ENCODE peak calls at places on chromosomes 11 and 22, in five cellular contexts. One of them, this sample, is unnamed. For H3K36me3, the result is how much of the 10 kb centered on the place peaks cover.

GRCh38 chr22:30705710-30706651 is 11.3 kb downstream of the OSBP2 start:
- DNase-seq in CD4-positive, CD25-positive, alpha-beta regulatory T cell: no peak
- DNase-seq in ovary: no peak
- DNase-seq in Peyer's patch: no peak
- DNase-seq in GM23248: peak
- DNase-seq in this sample: peak

GRCh38 chr22:49541451-49542230 is 286.0 kb downstream of the BRD1 start:
- DNase-seq in ovary: no peak
- DNase-seq in Peyer's patch: peak
- DNase-seq in GM23248: no peak
- DNase-seq in CD4-positive, CD25-positive, alpha-beta regulatory T cell: no peak
- DNase-seq in this sample: no peak

GRCh38 chr11:119885861-119886567 is 157.0 kb upstream of the NECTIN1 start:
- DNase-seq in Peyer's patch: peak
- DNase-seq in GM23248: no peak
- DNase-seq in CD4-positive, CD25-positive, alpha-beta regulatory T cell: no peak
- DNase-seq in ovary: no peak
- DNase-seq in this sample: no peak

GRCh38 chr11:13486926-13487660 is 8.7 kb downstream of the PTH start:
- DNase-seq in Peyer's patch: peak
- DNase-seq in ovary: no peak
- DNase-seq in CD4-positive, CD25-positive, alpha-beta regulatory T cell: peak
- DNase-seq in GM23248: peak
- DNase-seq in this sample: peak

GRCh38 chr22:38422615-38423511 is 32.1 kb downstream of the KCNJ4 start:
- DNase-seq in ovary: no peak
- DNase-seq in CD4-positive, CD25-positive, alpha-beta regulatory T cell: no peak
- DNase-seq in Peyer's patch: no peak
- DNase-seq in GM23248: no peak
- DNase-seq in this sample: no peak

GRCh38 chr11:5737672-5738071 is 1.4 kb downstream of the OR56B1 start:
- DNase-seq in GM23248: peak
- DNase-seq in ovary: no peak
- DNase-seq in CD4-positive, CD25-positive, alpha-beta regulatory T cell: no peak
- DNase-seq in Peyer's patch: no peak
- DNase-seq in this sample: no peak

GRCh38 chr11:75031771-75032549 is 43.2 kb downstream of the NEU3 start:
- DNase-seq in Peyer's patch: peak
- DNase-seq in GM23248: peak
- DNase-seq in ovary: peak
- DNase-seq in CD4-positive, CD25-positive, alpha-beta regulatory T cell: peak
- DNase-seq in this sample: no peak

GRCh38 chr11:28017816-28018215 is 90.1 kb downstream of the KIF18A start:
- DNase-seq in Peyer's patch: no peak
- DNase-seq in GM23248: peak
- DNase-seq in ovary: no peak
- DNase-seq in CD4-positive, CD25-positive, alpha-beta regulatory T cell: no peak
- DNase-seq in this sample: no peak

GRCh38 chr11:113884361-113884836 is 9.0 kb upstream of the USP28 start:
- DNase-seq in CD4-positive, CD25-positive, alpha-beta regulatory T cell: no peak
- DNase-seq in ovary: no peak
- DNase-seq in GM23248: peak
- DNase-seq in Peyer's patch: no peak
- DNase-seq in this sample: no peak

GRCh38 chr11:85685820-85686459 is at the start of gene CCDC89:
- DNase-seq in GM23248: peak
- DNase-seq in ovary: peak
- DNase-seq in CD4-positive, CD25-positive, alpha-beta regulatory T cell: no peak
- DNase-seq in Peyer's patch: peak
- DNase-seq in this sample: no peak

GRCh38 chr11:130243816-130244215 is 70.9 kb downstream of the ZBTB44 start:
- DNase-seq in Peyer's patch: no peak
- DNase-seq in ovary: no peak
- DNase-seq in CD4-positive, CD25-positive, alpha-beta regulatory T cell: no peak
- DNase-seq in GM23248: no peak
- DNase-seq in this sample: no peak

GRCh38 chr11:27025312-27025955 is 15.2 kb upstream of the BBOX1 start:
- DNase-seq in CD4-positive, CD25-positive, alpha-beta regulatory T cell: no peak
- DNase-seq in Peyer's patch: no peak
- DNase-seq in ovary: no peak
- DNase-seq in GM23248: no peak
- DNase-seq in this sample: no peak

GRCh38 chr11:16605440-16605970 is 132.9 kb upstream of the C11orf58 start:
- DNase-seq in Peyer's patch: peak
- DNase-seq in ovary: peak
- DNase-seq in GM23248: peak
- DNase-seq in CD4-positive, CD25-positive, alpha-beta regulatory T cell: no peak
- DNase-seq in this sample: no peak

GRCh38 chr11:123151366-123151765 is 43.7 kb downstream of the CLMP start:
- DNase-seq in GM23248: no peak
- DNase-seq in Peyer's patch: no peak
- DNase-seq in ovary: no peak
- DNase-seq in CD4-positive, CD25-positive, alpha-beta regulatory T cell: no peak
- DNase-seq in this sample: no peak

GRCh38 chr22:23522642-23523251 is 57.3 kb downstream of the IGLL1 start:
- DNase-seq in CD4-positive, CD25-positive, alpha-beta regulatory T cell: no peak
- DNase-seq in ovary: peak
- DNase-seq in GM23248: peak
- DNase-seq in Peyer's patch: peak
- DNase-seq in this sample: no peak

GRCh38 chr22:39197578-39197977 is 45.1 kb upstream of the CBX7 start:
- DNase-seq in ovary: peak
- DNase-seq in GM23248: no peak
- DNase-seq in Peyer's patch: no peak
- DNase-seq in CD4-positive, CD25-positive, alpha-beta regulatory T cell: no peak
- DNase-seq in this sample: no peak

GRCh38 chr11:104658177-104658576 is 240.1 kb downstream of the CASP12 start:
- DNase-seq in ovary: no peak
- DNase-seq in GM23248: no peak
- DNase-seq in CD4-positive, CD25-positive, alpha-beta regulatory T cell: no peak
- DNase-seq in Peyer's patch: no peak
- DNase-seq in this sample: no peak

GRCh38 chr11:101748572-101748971 is 164.8 kb upstream of the TRPC6 start:
- DNase-seq in CD4-positive, CD25-positive, alpha-beta regulatory T cell: no peak
- DNase-seq in ovary: no peak
- DNase-seq in Peyer's patch: no peak
- DNase-seq in GM23248: no peak
- DNase-seq in this sample: no peak

GRCh38 chr11:7571640-7572000 is 57.8 kb downstream of the PPFIBP2 start:
- DNase-seq in GM23248: peak
- DNase-seq in ovary: peak
- DNase-seq in CD4-positive, CD25-positive, alpha-beta regulatory T cell: no peak
- DNase-seq in Peyer's patch: peak
- DNase-seq in this sample: no peak

GRCh38 chr11:45815747-45816146 is 10.8 kb downstream of the SLC35C1 start:
- DNase-seq in Peyer's patch: no peak
- DNase-seq in GM23248: peak
- DNase-seq in CD4-positive, CD25-positive, alpha-beta regulatory T cell: no peak
- DNase-seq in ovary: no peak
- DNase-seq in this sample: no peak

GRCh38 chr11:46519351-46519750 is 74.5 kb downstream of the AMBRA1 start:
- DNase-seq in CD4-positive, CD25-positive, alpha-beta regulatory T cell: no peak
- DNase-seq in ovary: no peak
- DNase-seq in Peyer's patch: no peak
- DNase-seq in GM23248: no peak
- DNase-seq in this sample: no peak

GRCh38 chr22:24706050-24706449 is 68.5 kb downstream of the PIWIL3 start:
- DNase-seq in CD4-positive, CD25-positive, alpha-beta regulatory T cell: no peak
- DNase-seq in Peyer's patch: no peak
- DNase-seq in GM23248: no peak
- DNase-seq in ovary: no peak
- DNase-seq in this sample: no peak

GRCh38 chr22:37676691-37677627 is 1.5 kb downstream of the LGALS1 start:
- DNase-seq in CD4-positive, CD25-positive, alpha-beta regulatory T cell: peak
- DNase-seq in ovary: peak
- DNase-seq in GM23248: peak
- DNase-seq in Peyer's patch: peak
- DNase-seq in this sample: peak

GRCh38 chr11:126918556-126918955 is 82.0 kb downstream of the KIRREL3 start:
- DNase-seq in GM23248: peak
- DNase-seq in CD4-positive, CD25-positive, alpha-beta regulatory T cell: no peak
- DNase-seq in ovary: no peak
- DNase-seq in Peyer's patch: no peak
- DNase-seq in this sample: no peak

GRCh38 chr11:4092031-4092430 is 2.6 kb upstream of the RRM1 start:
- DNase-seq in ovary: no peak
- DNase-seq in CD4-positive, CD25-positive, alpha-beta regulatory T cell: no peak
- DNase-seq in Peyer's patch: no peak
- DNase-seq in GM23248: no peak
- DNase-seq in this sample: no peak

GRCh38 chr11:97570636-97571035 is 1180.8 kb downstream of the JRKL start:
- DNase-seq in GM23248: no peak
- DNase-seq in CD4-positive, CD25-positive, alpha-beta regulatory T cell: no peak
- DNase-seq in Peyer's patch: no peak
- DNase-seq in ovary: no peak
- DNase-seq in this sample: no peak

GRCh38 chr11:119000906-119001305 is 3.0 kb downstream of the CENATAC start:
- DNase-seq in ovary: no peak
- DNase-seq in Peyer's patch: no peak
- DNase-seq in GM23248: peak
- DNase-seq in CD4-positive, CD25-positive, alpha-beta regulatory T cell: no peak
- DNase-seq in this sample: no peak

GRCh38 chr11:61334434-61335354 is 1.7 kb downstream of the TKFC start:
- DNase-seq in CD4-positive, CD25-positive, alpha-beta regulatory T cell: no peak
- DNase-seq in Peyer's patch: peak
- DNase-seq in ovary: peak
- DNase-seq in GM23248: peak
- DNase-seq in this sample: no peak

GRCh38 chr22:21450858-21451331 is 16.3 kb upstream of the TMEM191C start:
- DNase-seq in GM23248: no peak
- DNase-seq in ovary: no peak
- DNase-seq in CD4-positive, CD25-positive, alpha-beta regulatory T cell: no peak
- DNase-seq in Peyer's patch: no peak
- DNase-seq in this sample: no peak

GRCh38 chr22:21450320-21450831 is 16.8 kb upstream of the TMEM191C start:
- DNase-seq in CD4-positive, CD25-positive, alpha-beta regulatory T cell: no peak
- DNase-seq in GM23248: no peak
- DNase-seq in Peyer's patch: no peak
- DNase-seq in ovary: no peak
- DNase-seq in this sample: no peak

GRCh38 chr22:21448627-21449416 is 18.4 kb upstream of the TMEM191C start:
- DNase-seq in CD4-positive, CD25-positive, alpha-beta regulatory T cell: no peak
- DNase-seq in GM23248: no peak
- DNase-seq in ovary: no peak
- DNase-seq in Peyer's patch: no peak
- DNase-seq in this sample: no peak

GRCh38 chr22:21447694-21448402 is 19.3 kb upstream of the TMEM191C start:
- DNase-seq in ovary: no peak
- DNase-seq in CD4-positive, CD25-positive, alpha-beta regulatory T cell: no peak
- DNase-seq in Peyer's patch: no peak
- DNase-seq in GM23248: peak
- DNase-seq in this sample: no peak

GRCh38 chr22:21449531-21450319 is 17.5 kb upstream of the TMEM191C start:
- DNase-seq in Peyer's patch: no peak
- DNase-seq in CD4-positive, CD25-positive, alpha-beta regulatory T cell: no peak
- DNase-seq in GM23248: no peak
- DNase-seq in ovary: peak
- DNase-seq in this sample: no peak
- H3K36me3 ChIP-seq in Peyer's patch: under half
- H3K36me3 ChIP-seq in CD4-positive, CD25-positive, alpha-beta regulatory T cell: under half
- H3K36me3 ChIP-seq in GM23248: under half
- H3K36me3 ChIP-seq in ovary: under half
- H3K36me3 ChIP-seq in this sample: under half

GRCh38 chr11:11949482-11949881 is 58.9 kb downstream of the DKK3 start:
- DNase-seq in Peyer's patch: no peak
- DNase-seq in ovary: no peak
- DNase-seq in GM23248: no peak
- DNase-seq in CD4-positive, CD25-positive, alpha-beta regulatory T cell: no peak
- DNase-seq in this sample: no peak
- H3K36me3 ChIP-seq in Peyer's patch: half or more
- H3K36me3 ChIP-seq in ovary: under half
- H3K36me3 ChIP-seq in GM23248: under half
- H3K36me3 ChIP-seq in CD4-positive, CD25-positive, alpha-beta regulatory T cell: half or more
- H3K36me3 ChIP-seq in this sample: under half

DNA sequence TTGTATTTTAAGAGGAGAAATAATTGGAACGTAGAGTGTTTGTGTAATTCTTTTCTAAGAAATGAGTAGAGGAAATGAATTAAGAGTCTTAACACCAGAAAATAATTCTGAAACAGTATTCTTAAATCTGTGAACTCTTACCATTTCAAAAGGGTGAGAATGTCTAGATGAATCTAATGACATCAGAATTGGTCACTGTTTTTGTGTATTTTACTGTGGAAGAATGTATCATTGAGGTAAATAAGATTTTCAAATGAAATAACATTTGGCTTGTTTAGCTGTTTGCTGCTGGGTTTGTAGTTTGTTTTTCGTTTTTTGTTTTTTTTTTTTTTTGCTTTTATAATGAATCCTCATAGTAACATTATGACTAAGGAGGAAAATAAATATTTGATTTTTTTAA is 97.6 kb downstream of the EMSY start:
- DNase-seq in Peyer's patch: no peak
- DNase-seq in GM23248: peak
- DNase-seq in ovary: no peak
- DNase-seq in CD4-positive, CD25-positive, alpha-beta regulatory T cell: no peak
- DNase-seq in this sample: no peak
- H3K36me3 ChIP-seq in Peyer's patch: half or more
- H3K36me3 ChIP-seq in GM23248: under half
- H3K36me3 ChIP-seq in ovary: under half
- H3K36me3 ChIP-seq in CD4-positive, CD25-positive, alpha-beta regulatory T cell: half or more
- H3K36me3 ChIP-seq in this sample: under half

DNA sequence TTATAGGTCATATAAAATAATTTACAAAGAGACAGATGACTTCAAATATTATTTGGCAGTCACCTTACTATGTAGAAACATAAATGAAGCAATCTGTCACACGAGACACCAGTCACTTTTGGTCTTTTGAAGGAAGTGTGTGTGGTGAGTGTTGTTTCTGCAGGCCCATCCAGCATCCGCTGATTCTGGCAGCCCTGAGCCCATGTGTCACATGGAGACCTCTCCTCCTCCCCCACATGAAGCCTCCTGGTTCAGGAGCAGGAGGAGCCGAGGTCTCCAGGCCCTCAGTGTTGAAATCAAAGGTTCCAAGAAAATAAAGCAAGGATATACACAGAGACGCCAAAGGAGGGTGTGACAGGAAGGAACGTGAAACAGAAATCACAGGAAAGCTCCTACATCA is 60.1 kb downstream of the ARFGAP3 start:
- DNase-seq in Peyer's patch: no peak
- DNase-seq in GM23248: no peak
- DNase-seq in CD4-positive, CD25-positive, alpha-beta regulatory T cell: no peak
- DNase-seq in ovary: no peak
- DNase-seq in this sample: no peak
- H3K36me3 ChIP-seq in Peyer's patch: half or more
- H3K36me3 ChIP-seq in GM23248: under half
- H3K36me3 ChIP-seq in CD4-positive, CD25-positive, alpha-beta regulatory T cell: under half
- H3K36me3 ChIP-seq in ovary: under half
- H3K36me3 ChIP-seq in this sample: under half